ENCODE peak calls at places on chromosomes 6 and 20, in eight cellular contexts. One of them, this sample, is unnamed.

GRCh38 chr6:71066153-71066552 is 109.3 kb upstream of the B3GAT2 start:
- DNase-seq in hypothalamus: no peak
- DNase-seq in stimulated activated CD8-positive, alpha-beta memory T cell treated with anti-CD3 and anti-CD28 coated beads, Interleukin-4, amount 100 ng/mL, for 48 hours: no peak
- DNase-seq in KG1: no peak
- DNase-seq in non-pigmented ciliary epithelial cell: no peak
- DNase-seq in heart right ventricle: no peak
- DNase-seq in Caki2: no peak
- DNase-seq in neuronal stem cell: no peak
- DNase-seq in this sample: no peak

GRCh38 chr6:72940265-72940664 is 285.0 kb downstream of the KHDC1L start:
- DNase-seq in hypothalamus: no peak
- DNase-seq in stimulated activated CD8-positive, alpha-beta memory T cell treated with anti-CD3 and anti-CD28 coated beads, Interleukin-4, amount 100 ng/mL, for 48 hours: no peak
- DNase-seq in KG1: no peak
- DNase-seq in non-pigmented ciliary epithelial cell: no peak
- DNase-seq in heart right ventricle: no peak
- DNase-seq in Caki2: no peak
- DNase-seq in neuronal stem cell: no peak
- DNase-seq in this sample: no peak

GRCh38 chr6:36024154-36024760 is at the start of gene SLC26A8:
- DNase-seq in hypothalamus: no peak
- DNase-seq in stimulated activated CD8-positive, alpha-beta memory T cell treated with anti-CD3 and anti-CD28 coated beads, Interleukin-4, amount 100 ng/mL, for 48 hours: no peak
- DNase-seq in KG1: no peak
- DNase-seq in non-pigmented ciliary epithelial cell: no peak
- DNase-seq in heart right ventricle: no peak
- DNase-seq in Caki2: no peak
- DNase-seq in neuronal stem cell: no peak
- DNase-seq in this sample: peak

GRCh38 chr20:64161595-64162238 is 2.5 kb upstream of the MYT1 start:
- DNase-seq in hypothalamus: peak
- DNase-seq in stimulated activated CD8-positive, alpha-beta memory T cell treated with anti-CD3 and anti-CD28 coated beads, Interleukin-4, amount 100 ng/mL, for 48 hours: peak
- DNase-seq in KG1: no peak
- DNase-seq in non-pigmented ciliary epithelial cell: no peak
- DNase-seq in heart right ventricle: peak
- DNase-seq in Caki2: peak
- DNase-seq in neuronal stem cell: peak
- DNase-seq in this sample: peak

GRCh38 chr20:58175425-58175824 is 53.0 kb downstream of the ANKRD60 start:
- DNase-seq in hypothalamus: no peak
- DNase-seq in stimulated activated CD8-positive, alpha-beta memory T cell treated with anti-CD3 and anti-CD28 coated beads, Interleukin-4, amount 100 ng/mL, for 48 hours: no peak
- DNase-seq in KG1: no peak
- DNase-seq in non-pigmented ciliary epithelial cell: no peak
- DNase-seq in heart right ventricle: no peak
- DNase-seq in Caki2: no peak
- DNase-seq in neuronal stem cell: no peak
- DNase-seq in this sample: no peak

GRCh38 chr6:169664227-169664626 is 37.6 kb downstream of the WDR27 start:
- DNase-seq in hypothalamus: no peak
- DNase-seq in stimulated activated CD8-positive, alpha-beta memory T cell treated with anti-CD3 and anti-CD28 coated beads, Interleukin-4, amount 100 ng/mL, for 48 hours: no peak
- DNase-seq in KG1: no peak
- DNase-seq in non-pigmented ciliary epithelial cell: no peak
- DNase-seq in heart right ventricle: no peak
- DNase-seq in Caki2: no peak
- DNase-seq in neuronal stem cell: no peak
- DNase-seq in this sample: no peak

GRCh38 chr6:12884983-12885382 is 168.4 kb downstream of the PHACTR1 start:
- DNase-seq in hypothalamus: no peak
- DNase-seq in stimulated activated CD8-positive, alpha-beta memory T cell treated with anti-CD3 and anti-CD28 coated beads, Interleukin-4, amount 100 ng/mL, for 48 hours: no peak
- DNase-seq in KG1: no peak
- DNase-seq in non-pigmented ciliary epithelial cell: no peak
- DNase-seq in heart right ventricle: no peak
- DNase-seq in Caki2: no peak
- DNase-seq in neuronal stem cell: no peak
- DNase-seq in this sample: no peak

GRCh38 chr6:125503181-125503580 is 201.4 kb upstream of the HDDC2 start:
- DNase-seq in hypothalamus: no peak
- DNase-seq in stimulated activated CD8-positive, alpha-beta memory T cell treated with anti-CD3 and anti-CD28 coated beads, Interleukin-4, amount 100 ng/mL, for 48 hours: no peak
- DNase-seq in KG1: no peak
- DNase-seq in non-pigmented ciliary epithelial cell: no peak
- DNase-seq in heart right ventricle: no peak
- DNase-seq in Caki2: no peak
- DNase-seq in neuronal stem cell: no peak
- DNase-seq in this sample: no peak

GRCh38 chr6:124881898-124882579 is 80.2 kb upstream of the RNF217 start:
- DNase-seq in hypothalamus: no peak
- DNase-seq in stimulated activated CD8-positive, alpha-beta memory T cell treated with anti-CD3 and anti-CD28 coated beads, Interleukin-4, amount 100 ng/mL, for 48 hours: no peak
- DNase-seq in KG1: no peak
- DNase-seq in non-pigmented ciliary epithelial cell: no peak
- DNase-seq in heart right ventricle: no peak
- DNase-seq in Caki2: peak
- DNase-seq in neuronal stem cell: no peak
- DNase-seq in this sample: peak

This sample was measured in neural progenitor cell.